ENCODE peak calls at places on chromosomes 3 and 15, in seven cellular contexts. One of them, this sample, is unnamed.

GRCh38 chr3:73745429-73746247 is 120.9 kb upstream of the PDZRN3 start:
- DNase-seq in AG10803: peak
- DNase-seq in CD8-positive, alpha-beta T cell: no peak
- DNase-seq in choroid plexus epithelial cell: no peak
- DNase-seq in fibroblast of pulmonary artery: peak
- DNase-seq in stomach: no peak
- DNase-seq in RWPE2: no peak
- DNase-seq in this sample: no peak

GRCh38 chr3:175940881-175941280 is 1081.7 kb downstream of the NAALADL2 start:
- DNase-seq in AG10803: no peak
- DNase-seq in CD8-positive, alpha-beta T cell: no peak
- DNase-seq in choroid plexus epithelial cell: no peak
- DNase-seq in fibroblast of pulmonary artery: no peak
- DNase-seq in stomach: no peak
- DNase-seq in RWPE2: no peak
- DNase-seq in this sample: no peak

GRCh38 chr3:61559108-61559731 is 2.2 kb upstream of the PTPRG start:
- DNase-seq in AG10803: peak
- DNase-seq in CD8-positive, alpha-beta T cell: no peak
- DNase-seq in choroid plexus epithelial cell: peak
- DNase-seq in fibroblast of pulmonary artery: peak
- DNase-seq in stomach: no peak
- DNase-seq in RWPE2: no peak
- DNase-seq in this sample: no peak

GRCh38 chr3:67790043-67790442 is 135.6 kb upstream of the SUCLG2 start:
- DNase-seq in AG10803: peak
- DNase-seq in CD8-positive, alpha-beta T cell: peak
- DNase-seq in choroid plexus epithelial cell: peak
- DNase-seq in fibroblast of pulmonary artery: peak
- DNase-seq in stomach: peak
- DNase-seq in RWPE2: no peak
- DNase-seq in this sample: peak

GRCh38 chr15:84721381-84721780 is 5.4 kb upstream of the SEC11A start:
- DNase-seq in AG10803: no peak
- DNase-seq in CD8-positive, alpha-beta T cell: no peak
- DNase-seq in choroid plexus epithelial cell: no peak
- DNase-seq in fibroblast of pulmonary artery: no peak
- DNase-seq in stomach: no peak
- DNase-seq in RWPE2: no peak
- DNase-seq in this sample: no peak

GRCh38 chr3:85193565-85193964 is 234.8 kb downstream of the CADM2 start:
- DNase-seq in AG10803: no peak
- DNase-seq in CD8-positive, alpha-beta T cell: no peak
- DNase-seq in choroid plexus epithelial cell: peak
- DNase-seq in fibroblast of pulmonary artery: no peak
- DNase-seq in stomach: no peak
- DNase-seq in RWPE2: no peak
- DNase-seq in this sample: no peak

GRCh38 chr3:176848431-176849214 is 348.7 kb downstream of the TBL1XR1 start:
- DNase-seq in AG10803: no peak
- DNase-seq in CD8-positive, alpha-beta T cell: no peak
- DNase-seq in choroid plexus epithelial cell: peak
- DNase-seq in fibroblast of pulmonary artery: no peak
- DNase-seq in stomach: no peak
- DNase-seq in RWPE2: no peak
- DNase-seq in this sample: no peak

GRCh38 chr3:129616713-129617112 is 10.2 kb upstream of the PLXND1 start:
- DNase-seq in AG10803: peak
- DNase-seq in CD8-positive, alpha-beta T cell: no peak
- DNase-seq in choroid plexus epithelial cell: peak
- DNase-seq in fibroblast of pulmonary artery: peak
- DNase-seq in stomach: no peak
- DNase-seq in RWPE2: no peak
- DNase-seq in this sample: no peak

GRCh38 chr15:78182336-78182700 is 33.2 kb downstream of the IDH3A start:
- DNase-seq in AG10803: no peak
- DNase-seq in CD8-positive, alpha-beta T cell: no peak
- DNase-seq in choroid plexus epithelial cell: no peak
- DNase-seq in fibroblast of pulmonary artery: no peak
- DNase-seq in stomach: no peak
- DNase-seq in RWPE2: peak
- DNase-seq in this sample: no peak

GRCh38 chr3:41975421-41976103 is 13.7 kb upstream of the ULK4 start:
- DNase-seq in AG10803: peak
- DNase-seq in CD8-positive, alpha-beta T cell: no peak
- DNase-seq in choroid plexus epithelial cell: peak
- DNase-seq in fibroblast of pulmonary artery: peak
- DNase-seq in stomach: no peak
- DNase-seq in RWPE2: no peak
- DNase-seq in this sample: no peak

GRCh38 chr15:31435891-31436628 is 109.4 kb downstream of the KLF13 start:
- DNase-seq in AG10803: peak
- DNase-seq in CD8-positive, alpha-beta T cell: no peak
- DNase-seq in choroid plexus epithelial cell: no peak
- DNase-seq in fibroblast of pulmonary artery: no peak
- DNase-seq in stomach: no peak
- DNase-seq in RWPE2: no peak
- DNase-seq in this sample: no peak

GRCh38 chr3:124364230-124365022 is 365.8 kb upstream of the UMPS start:
- DNase-seq in AG10803: no peak
- DNase-seq in CD8-positive, alpha-beta T cell: no peak
- DNase-seq in choroid plexus epithelial cell: no peak
- DNase-seq in fibroblast of pulmonary artery: no peak
- DNase-seq in stomach: no peak
- DNase-seq in RWPE2: no peak
- DNase-seq in this sample: no peak

GRCh38 chr3:108862865-108863798 is 40.5 kb downstream of the TRAT1 start:
- DNase-seq in AG10803: no peak
- DNase-seq in CD8-positive, alpha-beta T cell: no peak
- DNase-seq in choroid plexus epithelial cell: peak
- DNase-seq in fibroblast of pulmonary artery: peak
- DNase-seq in stomach: no peak
- DNase-seq in RWPE2: no peak
- DNase-seq in this sample: peak

GRCh38 chr3:37571269-37571668 is 290.4 kb upstream of the CTDSPL start:
- DNase-seq in AG10803: no peak
- DNase-seq in CD8-positive, alpha-beta T cell: no peak
- DNase-seq in choroid plexus epithelial cell: peak
- DNase-seq in fibroblast of pulmonary artery: peak
- DNase-seq in stomach: no peak
- DNase-seq in RWPE2: no peak
- DNase-seq in this sample: no peak
- TF ChIP-seq CTCF in AG10803: peak
- TF ChIP-seq CTCF in CD8-positive, alpha-beta T cell: no peak
- TF ChIP-seq CTCF in choroid plexus epithelial cell: peak
- TF ChIP-seq CTCF in fibroblast of pulmonary artery: peak
- TF ChIP-seq CTCF in stomach: no peak
- TF ChIP-seq CTCF in RWPE2: no peak
- TF ChIP-seq CTCF in this sample: peak

GRCh38 chr3:147412491-147412916 is 3.3 kb downstream of the ZIC1 start:
- DNase-seq in AG10803: no peak
- DNase-seq in CD8-positive, alpha-beta T cell: no peak
- DNase-seq in choroid plexus epithelial cell: peak
- DNase-seq in fibroblast of pulmonary artery: no peak
- DNase-seq in stomach: no peak
- DNase-seq in RWPE2: no peak
- DNase-seq in this sample: no peak
- H3K4me3 ChIP-seq in AG10803: no peak
- H3K4me3 ChIP-seq in CD8-positive, alpha-beta T cell: no peak
- H3K4me3 ChIP-seq in choroid plexus epithelial cell: peak
- H3K4me3 ChIP-seq in fibroblast of pulmonary artery: no peak
- H3K4me3 ChIP-seq in stomach: no peak
- H3K4me3 ChIP-seq in RWPE2: no peak
- H3K4me3 ChIP-seq in this sample: no peak

GRCh38 chr3:169861871-169862270 is 7.9 kb downstream of the LRRC31 start:
- DNase-seq in AG10803: no peak
- DNase-seq in CD8-positive, alpha-beta T cell: no peak
- DNase-seq in choroid plexus epithelial cell: no peak
- DNase-seq in fibroblast of pulmonary artery: no peak
- DNase-seq in stomach: no peak
- DNase-seq in RWPE2: no peak
- DNase-seq in this sample: no peak
- TF ChIP-seq CTCF in AG10803: no peak
- TF ChIP-seq CTCF in CD8-positive, alpha-beta T cell: no peak
- TF ChIP-seq CTCF in choroid plexus epithelial cell: no peak
- TF ChIP-seq CTCF in fibroblast of pulmonary artery: no peak
- TF ChIP-seq CTCF in stomach: no peak
- TF ChIP-seq CTCF in RWPE2: no peak
- TF ChIP-seq CTCF in this sample: no peak

GRCh38 chr15:76150508-76150907 is 90.7 kb downstream of the TMEM266 start:
- DNase-seq in AG10803: no peak
- DNase-seq in CD8-positive, alpha-beta T cell: no peak
- DNase-seq in choroid plexus epithelial cell: no peak
- DNase-seq in fibroblast of pulmonary artery: no peak
- DNase-seq in stomach: peak
- DNase-seq in RWPE2: no peak
- DNase-seq in this sample: no peak
- H3K4me3 ChIP-seq in AG10803: no peak
- H3K4me3 ChIP-seq in CD8-positive, alpha-beta T cell: no peak
- H3K4me3 ChIP-seq in choroid plexus epithelial cell: no peak
- H3K4me3 ChIP-seq in fibroblast of pulmonary artery: no peak
- H3K4me3 ChIP-seq in stomach: no peak
- H3K4me3 ChIP-seq in RWPE2: no peak
- H3K4me3 ChIP-seq in this sample: no peak

This sample was measured in AG09309.